ENCODE peak calls at places on chromosomes 5 and 9, in four cellular contexts. One of them, this sample, is unnamed.

GRCh38 chr5:95029569-95030366 is 255.1 kb downstream of the MCTP1 start:
- DNase-seq in mesenchymal stem cell: no peak
- DNase-seq in mesendoderm: peak
- DNase-seq in neuronal stem cell: no peak
- DNase-seq in this sample: no peak

GRCh38 chr5:99104538-99105132 is 175.8 kb upstream of the CHD1 start:
- DNase-seq in mesenchymal stem cell: peak
- DNase-seq in mesendoderm: peak
- DNase-seq in neuronal stem cell: peak
- DNase-seq in this sample: no peak

GRCh38 chr9:1941989-1942388 is 73.2 kb upstream of the SMARCA2 start:
- DNase-seq in mesenchymal stem cell: no peak
- DNase-seq in mesendoderm: peak
- DNase-seq in neuronal stem cell: no peak
- DNase-seq in this sample: no peak

GRCh38 chr5:141513021-141513626 is 24.2 kb downstream of the PCDHGC5 start:
- DNase-seq in mesenchymal stem cell: peak
- DNase-seq in mesendoderm: peak
- DNase-seq in neuronal stem cell: peak
- DNase-seq in this sample: no peak

GRCh38 chr5:180598797-180599589 is 7.7 kb upstream of the SCGB3A1 start:
- DNase-seq in mesenchymal stem cell: no peak
- DNase-seq in mesendoderm: no peak
- DNase-seq in neuronal stem cell: no peak
- DNase-seq in this sample: no peak

GRCh38 chr5:33472805-33473409 is 32.1 kb downstream of the TARS1 start:
- DNase-seq in mesenchymal stem cell: no peak
- DNase-seq in mesendoderm: peak
- DNase-seq in neuronal stem cell: no peak
- DNase-seq in this sample: no peak

GRCh38 chr5:128271859-128272446 is 188.4 kb downstream of the SLC12A2 start:
- DNase-seq in mesenchymal stem cell: peak
- DNase-seq in mesendoderm: peak
- DNase-seq in neuronal stem cell: no peak
- DNase-seq in this sample: peak

GRCh38 chr9:129968690-129969485 is 74.1 kb downstream of the FNBP1 start:
- DNase-seq in mesenchymal stem cell: peak
- DNase-seq in mesendoderm: no peak
- DNase-seq in neuronal stem cell: no peak
- DNase-seq in this sample: no peak

GRCh38 chr9:108823829-108824228 is 32.0 kb downstream of the ACTL7B start:
- DNase-seq in mesenchymal stem cell: no peak
- DNase-seq in mesendoderm: no peak
- DNase-seq in neuronal stem cell: no peak
- DNase-seq in this sample: no peak

GRCh38 chr5:54390015-54390414 is 65.5 kb upstream of the HSPB3 start:
- DNase-seq in mesenchymal stem cell: peak
- DNase-seq in mesendoderm: peak
- DNase-seq in neuronal stem cell: no peak
- DNase-seq in this sample: no peak

GRCh38 chr5:4196744-4197646 is 601.4 kb downstream of the IRX1 start:
- DNase-seq in mesenchymal stem cell: no peak
- DNase-seq in mesendoderm: no peak
- DNase-seq in neuronal stem cell: no peak
- DNase-seq in this sample: no peak

DNA sequence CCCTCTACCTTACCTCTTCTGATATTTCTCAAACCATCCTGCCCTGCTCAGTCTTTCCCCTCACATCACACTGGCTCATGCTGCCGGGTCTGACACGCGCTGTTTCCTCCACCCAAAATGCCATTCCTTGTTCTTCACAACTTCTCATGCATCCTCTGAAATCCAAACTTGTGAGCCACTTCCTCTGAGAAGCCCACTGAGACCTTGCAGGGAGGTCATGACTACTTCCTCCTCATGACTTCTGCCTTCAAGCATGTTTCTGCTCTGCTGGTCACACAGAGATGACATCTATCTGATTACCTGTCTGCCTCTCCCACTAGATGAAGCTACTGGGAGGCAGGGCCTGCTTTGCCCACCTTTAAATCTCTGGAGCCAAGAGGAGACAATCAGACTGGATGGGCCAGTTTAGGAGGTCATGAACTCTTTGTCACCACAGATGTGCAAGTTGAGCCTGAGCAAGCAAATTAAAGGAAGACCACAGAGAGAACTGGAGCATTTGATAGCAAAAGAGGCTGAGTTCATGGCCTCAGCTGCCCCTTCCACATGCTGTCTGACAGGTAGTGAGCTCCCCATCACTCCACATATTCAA is 119.8 kb upstream of the TBC1D2 start:
- DNase-seq in mesenchymal stem cell: peak
- DNase-seq in mesendoderm: peak
- DNase-seq in neuronal stem cell: no peak
- DNase-seq in this sample: peak
- H3K18ac ChIP-seq in mesenchymal stem cell: no peak
- H3K18ac ChIP-seq in mesendoderm: no peak
- H3K18ac ChIP-seq in neuronal stem cell: no peak
- H3K18ac ChIP-seq in this sample: no peak

GRCh38 chr5:150624334-150625163 is 15.9 kb upstream of the SYNPO start:
- DNase-seq in mesenchymal stem cell: no peak
- DNase-seq in mesendoderm: no peak
- DNase-seq in neuronal stem cell: no peak
- DNase-seq in this sample: no peak
- H3K18ac ChIP-seq in mesenchymal stem cell: peak
- H3K18ac ChIP-seq in mesendoderm: peak
- H3K18ac ChIP-seq in neuronal stem cell: peak
- H3K18ac ChIP-seq in this sample: peak

GRCh38 chr5:10310073-10310779 is 2.5 kb upstream of the CMBL start:
- DNase-seq in mesenchymal stem cell: peak
- DNase-seq in mesendoderm: peak
- DNase-seq in neuronal stem cell: no peak
- DNase-seq in this sample: peak
- H3K18ac ChIP-seq in mesenchymal stem cell: no peak
- H3K18ac ChIP-seq in mesendoderm: no peak
- H3K18ac ChIP-seq in neuronal stem cell: no peak
- H3K18ac ChIP-seq in this sample: no peak

GRCh38 chr5:149735066-149735465 is 5.0 kb downstream of the PPARGC1B start:
- DNase-seq in mesenchymal stem cell: peak
- DNase-seq in mesendoderm: peak
- DNase-seq in neuronal stem cell: no peak
- DNase-seq in this sample: no peak
- H3K18ac ChIP-seq in mesenchymal stem cell: no peak
- H3K18ac ChIP-seq in mesendoderm: no peak
- H3K18ac ChIP-seq in neuronal stem cell: no peak
- H3K18ac ChIP-seq in this sample: no peak

This sample was measured in trophoblast cell.